ENCODE peak calls at places on chromosomes 16 and 17, in eight cellular contexts. K, I, J, Y, N, E, Z and L are unnamed samples.

GRCh38 chr17:58576679-58577367 is 62.4 kb upstream of the MTMR4 start:
- DNase-seq in K (no peak), I (no peak), J (no peak), Y (no peak), N (no peak), E (no peak), Z (no peak), L (peak; percentile 7)

GRCh38 chr16:63312343-63312742 is 1276.1 kb upstream of the CDH8 start:
- DNase-seq in K (no peak), I (no peak), J (no peak), Y (no peak), N (no peak), E (no peak), Z (no peak), L (no peak)

GRCh38 chr16:87203060-87203656 is 114.0 kb downstream of the C16orf95 start:
- DNase-seq in K (no peak), I (peak; percentile 80), J (peak; percentile 85), Y (peak; percentile 75), N (peak; percentile 27), E (no peak), Z (peak; percentile 45), L (peak; percentile 88)

GRCh38 chr16:48231675-48232214 is 12.4 kb upstream of the LONP2 start:
- DNase-seq in K (no peak), I (peak; percentile 50), J (peak; percentile 84), Y (peak; percentile 39), N (peak; percentile 8), E (no peak), Z (no peak), L (peak; percentile 45)

GRCh38 chr16:3782566-3782965 is 65.2 kb upstream of the TRAP1 start:
- DNase-seq in K (no peak), I (no peak), J (no peak), Y (no peak), N (no peak), E (no peak), Z (no peak), L (no peak)

GRCh38 chr17:35947156-35947585 is 3.7 kb upstream of the LYZL6 start:
- DNase-seq in K (no peak), I (peak; percentile 48), J (peak; percentile 85), Y (peak; percentile 65), N (peak; percentile 38), E (no peak), Z (peak; percentile 55), L (peak; percentile 58)

GRCh38 chr17:28912281-28912937 is 9.5 kb upstream of the DHRS13 start:
- DNase-seq in K (no peak), I (no peak), J (no peak), Y (no peak), N (no peak), E (no peak), Z (no peak), L (no peak)

GRCh38 chr17:57553991-57554825 is 190.9 kb downstream of the CCDC182 start:
- DNase-seq in K (peak; percentile 42), I (no peak), J (no peak), Y (no peak), N (no peak), E (no peak), Z (no peak), L (peak; percentile 49)

GRCh38 chr17:37844158-37844976 is 79.8 kb upstream of the TBC1D3K start:
- DNase-seq in K (no peak), I (no peak), J (peak; percentile 88), Y (peak; percentile 57), N (no peak), E (no peak), Z (peak; percentile 49), L (no peak)

GRCh38 chr17:68033636-68034451 is 1.7 kb upstream of the KPNA2 start:
- DNase-seq in K (no peak), I (peak; percentile 86), J (no peak), Y (no peak), N (no peak), E (no peak), Z (no peak), L (peak; percentile 40)

GRCh38 chr16:84820305-84820684 is 510 bp downstream of the CRISPLD2 start:
- DNase-seq in K (no peak), I (no peak), J (no peak), Y (no peak), N (no peak), E (no peak), Z (no peak), L (no peak)

GRCh38 chr16:75580-76501 is 2.2 kb upstream of the MPG start:
- DNase-seq in K (no peak), I (peak; percentile 91), J (no peak), Y (no peak), N (peak; percentile 46), E (no peak), Z (peak; percentile 62), L (peak; percentile 63)

GRCh38 chr16:69564845-69565610 is 738 bp upstream of the NFAT5 start:
- DNase-seq in K (no peak), I (no peak), J (peak; percentile 61), Y (no peak), N (no peak), E (no peak), Z (no peak), L (no peak)

GRCh38 chr17:12230411-12230810 is 209.7 kb downstream of the MAP2K4 start:
- DNase-seq in K (no peak), I (no peak), J (no peak), Y (no peak), N (no peak), E (no peak), Z (no peak), L (no peak)

GRCh38 chr17:81807210-81807719 is 3.3 kb downstream of the GCGR start:
- DNase-seq in K (no peak), I (no peak), J (no peak), Y (no peak), N (no peak), E (no peak), Z (no peak), L (no peak)

GRCh38 chr17:81409190-81409935 is 14.1 kb downstream of the BAHCC1 start:
- DNase-seq in K (peak; percentile 81), I (no peak), J (no peak), Y (peak; percentile 58), N (no peak), E (no peak), Z (no peak), L (no peak)

GRCh38 chr16:49661465-49662187 is 194.3 kb downstream of the ZNF423 start:
- DNase-seq in K (no peak), I (no peak), J (no peak), Y (peak; percentile 66), N (no peak), E (no peak), Z (no peak), L (peak; percentile 59)

GRCh38 chr16:81004646-81005353 is 1.9 kb downstream of the CMC2 start:
- DNase-seq in K (no peak), I (peak; percentile 62), J (peak; percentile 85), Y (peak; percentile 29), N (peak; percentile 54), E (no peak), Z (peak; percentile 39), L (peak; percentile 65)

GRCh38 chr16:82011199-82011641 is at the start of gene SDR42E1:
- DNase-seq in K (peak; percentile 70), I (peak; percentile 24), J (peak; percentile 88), Y (no peak), N (no peak), E (no peak), Z (peak; percentile 69), L (no peak)

GRCh38 chr17:45222994-45223540 is 1.4 kb downstream of the FMNL1 start:
- DNase-seq in K (no peak), I (no peak), J (no peak), Y (peak; percentile 60), N (no peak), E (no peak), Z (no peak), L (no peak)